ENCODE peak calls at places on chromosomes 4 and X, in ten cellular contexts. N, H, Q, O, V, B, A, T, E and I are unnamed samples.

GRCh38 chr4:74408639-74409038 is 36.3 kb upstream of the AREG start:
- DNase-seq in N (no peak), H (no peak), Q (no peak), O (peak; percentile 59), V (peak; percentile 28), B (no peak), A (no peak), T (no peak), E (no peak), I (no peak)

GRCh38 chr4:182066037-182066436 is 177.2 kb upstream of the TENM3 start:
- DNase-seq in N (no peak), H (no peak), Q (no peak), O (no peak), V (no peak), B (no peak), A (no peak), T (no peak), E (no peak), I (no peak)

GRCh38 chr4:24664956-24665355 is 80.6 kb upstream of the DHX15 start:
- DNase-seq in N (no peak), H (no peak), Q (no peak), O (peak; percentile 55), V (no peak), B (no peak), A (no peak), T (no peak), E (peak; percentile 47), I (no peak)

GRCh38 chr4:94588900-94589693 is 137.4 kb downstream of the PDLIM5 start:
- DNase-seq in N (no peak), H (no peak), Q (no peak), O (no peak), V (peak; percentile 32), B (no peak), A (no peak), T (no peak), E (no peak), I (peak; percentile 28)

GRCh38 chrX:154020500-154021115 is 906 bp upstream of the IRAK1 start:
- DNase-seq in N (no peak), H (no peak), Q (no peak), O (no peak), V (peak; percentile 21), B (no peak), A (no peak), T (no peak), E (no peak), I (no peak)

GRCh38 chrX:39493168-39493567 is 604.6 kb downstream of the BCOR start:
- DNase-seq in N (no peak), H (no peak), Q (no peak), O (no peak), V (no peak), B (no peak), A (no peak), T (no peak), E (no peak), I (no peak)

GRCh38 chr4:157115613-157116340 is 39.8 kb downstream of the GLRB start:
- DNase-seq in N (no peak), H (no peak), Q (no peak), O (peak; percentile 77), V (peak; percentile 78), B (no peak), A (no peak), T (no peak), E (peak; percentile 7), I (peak; percentile 13)

GRCh38 chrX:20452487-20452886 is 185.8 kb upstream of the RPS6KA3 start:
- DNase-seq in N (no peak), H (no peak), Q (no peak), O (no peak), V (no peak), B (no peak), A (no peak), T (no peak), E (no peak), I (no peak)

GRCh38 chr4:76874176-76874575 is 23.8 kb downstream of the SOWAHB start:
- DNase-seq in N (no peak), H (no peak), Q (no peak), O (no peak), V (no peak), B (no peak), A (no peak), T (no peak), E (no peak), I (no peak)

GRCh38 chrX:36642052-36642451 is 366.1 kb upstream of the FAM47C start:
- DNase-seq in N (no peak), H (no peak), Q (no peak), O (no peak), V (no peak), B (no peak), A (no peak), T (no peak), E (no peak), I (no peak)

GRCh38 chr4:82429728-82430192 is 502 bp downstream of the HNRNPDL start:
- DNase-seq in N (peak; percentile 37), H (peak; percentile 65), Q (no peak), O (no peak), V (no peak), B (peak; percentile 66), A (no peak), T (no peak), E (no peak), I (no peak)

GRCh38 chr4:82394896-82395295 is 21.1 kb upstream of the HNRNPD start:
- DNase-seq in N (no peak), H (no peak), Q (no peak), O (no peak), V (no peak), B (no peak), A (no peak), T (no peak), E (no peak), I (no peak)

GRCh38 chrX:129945131-129945530 is 37.3 kb upstream of the BCORL1 start:
- DNase-seq in N (no peak), H (no peak), Q (no peak), O (peak; percentile 22), V (peak; percentile 56), B (no peak), A (no peak), T (no peak), E (no peak), I (no peak)

GRCh38 chr4:8409271-8410065 is 31.1 kb downstream of the ACOX3 start:
- DNase-seq in N (no peak), H (no peak), Q (no peak), O (no peak), V (peak; percentile 14), B (peak; percentile 46), A (no peak), T (peak; percentile 10), E (no peak), I (no peak)

GRCh38 chrX:114800719-114801118 is 216.7 kb downstream of the IL13RA2 start:
- DNase-seq in N (no peak), H (no peak), Q (no peak), O (peak; percentile 12), V (peak; percentile 49), B (no peak), A (no peak), T (no peak), E (peak; percentile 52), I (peak; percentile 54)

GRCh38 chr4:13849778-13850177 is 222.3 kb upstream of the BOD1L1 start:
- DNase-seq in N (no peak), H (no peak), Q (no peak), O (no peak), V (no peak), B (no peak), A (no peak), T (no peak), E (no peak), I (no peak)

GRCh38 chr4:41044165-41044564 is 170.2 kb downstream of the APBB2 start:
- DNase-seq in N (no peak), H (no peak), Q (no peak), O (no peak), V (no peak), B (no peak), A (no peak), T (no peak), E (no peak), I (no peak)

GRCh38 chr4:2406920-2407319 is 11.5 kb downstream of the ZFYVE28 start:
- DNase-seq in N (no peak), H (no peak), Q (no peak), O (no peak), V (no peak), B (no peak), A (no peak), T (no peak), E (no peak), I (no peak)

GRCh38 chr4:48064349-48064748 is 47.8 kb downstream of the NIPAL1 start:
- DNase-seq in N (no peak), H (no peak), Q (no peak), O (no peak), V (no peak), B (no peak), A (no peak), T (no peak), E (no peak), I (no peak)

GRCh38 chrX:45347877-45348675 is 147.4 kb upstream of the DIPK2B start:
- DNase-seq in N (no peak), H (no peak), Q (no peak), O (peak; percentile 21), V (peak; percentile 26), B (no peak), A (no peak), T (no peak), E (peak; percentile 37), I (no peak)

GRCh38 chr4:139018501-139018900 is 2.9 kb downstream of the NOCT start:
- DNase-seq in N (no peak), H (no peak), Q (no peak), O (peak; percentile 31), V (no peak), B (no peak), A (no peak), T (no peak), E (no peak), I (no peak)